ENCODE peak calls at places on chromosomes 11 and 22, in nine cellular contexts. T, X, I, O, K, F, R, D and M are unnamed samples.

GRCh38 chr11:94845622-94846021 is 77.5 kb downstream of the AMOTL1 start:
- DNase-seq in T (no peak), D (peak), X (no peak), O (no peak), I (peak), K (no peak), R (no peak), F (no peak), M (no peak)

GRCh38 chr11:117720061-117720511 is 76.9 kb downstream of the DSCAML1 start:
- DNase-seq in D (no peak), I (no peak), K (no peak), T (no peak), X (no peak), R (no peak), F (no peak), O (no peak), M (no peak)

GRCh38 chr11:3001496-3001895 is 9.4 kb upstream of the NAP1L4 start:
- DNase-seq in K (no peak), I (peak), X (no peak), O (no peak), F (no peak), R (no peak), D (no peak), T (no peak), M (peak)

GRCh38 chr11:59545179-59546020 is 34.1 kb downstream of the OR4D9 start:
- DNase-seq in R (no peak), O (no peak), K (no peak), I (peak), F (no peak), X (no peak), T (no peak), D (peak), M (no peak)

GRCh38 chr11:87604350-87604749 is 566.6 kb downstream of the TMEM135 start:
- DNase-seq in D (no peak), I (no peak), F (no peak), O (no peak), T (no peak), R (no peak), K (no peak), X (no peak), M (no peak)

GRCh38 chr11:62128835-62129234 is 5.0 kb downstream of the INCENP start:
- DNase-seq in D (no peak), F (no peak), R (no peak), O (no peak), X (no peak), T (no peak), K (no peak), I (no peak), M (no peak)

GRCh38 chr22:26124991-26125725 is 44.1 kb upstream of the SEZ6L start:
- DNase-seq in I (no peak), T (no peak), X (no peak), O (no peak), F (no peak), D (no peak), R (no peak), K (no peak), M (no peak)

GRCh38 chr11:111162306-111162705 is 83.2 kb upstream of the POU2AF2 start:
- DNase-seq in K (no peak), R (no peak), D (peak), I (peak), O (no peak), F (no peak), T (no peak), X (no peak), M (no peak)

GRCh38 chr11:62146476-62147200 is 22.8 kb downstream of the INCENP start:
- DNase-seq in F (no peak), D (no peak), K (no peak), R (no peak), X (no peak), T (no peak), I (no peak), O (no peak), M (no peak)

GRCh38 chr11:124983674-124984511 is 29.9 kb downstream of the CCDC15 start:
- DNase-seq in I (no peak), F (no peak), O (no peak), D (no peak), T (no peak), K (no peak), X (no peak), R (no peak), M (no peak)

GRCh38 chr11:72307439-72307838 is 63.5 kb upstream of the PHOX2A start:
- DNase-seq in I (no peak), X (no peak), T (no peak), F (no peak), R (no peak), D (no peak), O (no peak), K (no peak), M (no peak)

GRCh38 chr22:27139935-27140493 is 482.6 kb downstream of the MIAT start:
- DNase-seq in K (no peak), O (no peak), X (peak), R (no peak), T (no peak), D (peak), I (peak), F (no peak), M (no peak)

GRCh38 chr11:16920559-16920958 is 93.7 kb downstream of the PLEKHA7 start:
- DNase-seq in O (no peak), T (no peak), R (peak), F (no peak), X (no peak), K (no peak), I (no peak), D (no peak), M (no peak)

GRCh38 chr11:134202661-134203060 is 21.1 kb downstream of the NCAPD3 start:
- DNase-seq in X (no peak), F (no peak), K (no peak), I (no peak), R (no peak), T (no peak), O (no peak), D (no peak), M (no peak)

GRCh38 chr11:125946712-125947418 is 1.0 kb downstream of the VSIG10L2 start:
- DNase-seq in T (no peak), I (no peak), D (no peak), O (no peak), R (no peak), K (no peak), F (no peak), X (no peak), M (no peak)

GRCh38 chr11:103649401-103649895 is 387.0 kb upstream of the DDI1 start:
- DNase-seq in O (no peak), K (no peak), F (no peak), R (no peak), I (no peak), X (no peak), D (no peak), T (no peak), M (no peak)

GRCh38 chr22:35642305-35642741 is 5.9 kb upstream of the APOL6 start:
- DNase-seq in D (peak), K (no peak), T (no peak), X (no peak), O (no peak), I (no peak), R (peak), F (no peak), M (no peak)